ENCODE peak calls at places on chromosomes 16 and 17, in ten cellular contexts. B is tibial nerve; Z is sigmoid colon; A is body of pancreas; Q is K562; L is dorsolateral prefrontal cortex; P is ascending aorta; N is Peyer's patch; U is CD8-positive, alpha-beta T cell; E is PC-9. I is an unnamed sample.

GRCh38 chr17:14359251-14359939 is 58.5 kb downstream of the HS3ST3B1 start:
- DNase-seq in B (no peak), Z (no peak), A (peak; percentile 45), Q (no peak), L (no peak), P (no peak), N (no peak), U (peak; percentile 1), E (no peak), I (no peak)

GRCh38 chr17:27378482-27379200 is 77.6 kb upstream of the KSR1 start:
- DNase-seq in B (no peak), Z (peak; percentile 70), A (no peak), Q (no peak), L (no peak), P (no peak), N (no peak), U (no peak), E (no peak), I (no peak)

GRCh38 chr17:4594406-4595349 is 10.3 kb downstream of the SMTNL2 start:
- DNase-seq in B (no peak), Z (no peak), A (peak; percentile 23), Q (peak; percentile 64), L (no peak), P (no peak), N (peak; percentile 65), U (no peak), E (no peak), I (no peak)

GRCh38 chr16:55915116-55915827 is 40.1 kb upstream of the CES5A start:
- DNase-seq in B (no peak), Z (no peak), A (no peak), Q (no peak), L (no peak), P (no peak), N (no peak), U (no peak), E (no peak), I (no peak)

GRCh38 chr16:81261049-81261648 is 22.7 kb downstream of the BCO1 start:
- DNase-seq in B (no peak), Z (no peak), A (no peak), Q (peak; percentile 80), L (no peak), P (no peak), N (no peak), U (no peak), E (no peak), I (no peak)

GRCh38 chr17:65670667-65671371 is 109.4 kb upstream of the AXIN2 start:
- DNase-seq in B (no peak), Z (no peak), A (no peak), Q (no peak), L (no peak), P (no peak), N (no peak), U (no peak), E (no peak), I (no peak)

GRCh38 chr17:78412403-78412802 is 34.0 kb downstream of the PGS1 start:
- DNase-seq in B (no peak), Z (no peak), A (no peak), Q (peak; percentile 59), L (no peak), P (no peak), N (no peak), U (no peak), E (no peak), I (peak; percentile 60)

GRCh38 chr17:48505788-48506187 is 25.0 kb downstream of the HOXB1 start:
- DNase-seq in B (no peak), Z (no peak), A (peak; percentile 38), Q (peak; percentile 71), L (no peak), P (no peak), N (no peak), U (no peak), E (peak; percentile 99), I (no peak)

GRCh38 chr17:79803997-79804855 is 7.3 kb upstream of the CBX8 start:
- DNase-seq in B (no peak), Z (no peak), A (no peak), Q (no peak), L (no peak), P (no peak), N (peak; percentile 63), U (no peak), E (no peak), I (no peak)

GRCh38 chr17:47694818-47695663 is 1.1 kb downstream of the TBKBP1 start:
- DNase-seq in B (peak; percentile 60), Z (peak; percentile 87), A (peak; percentile 56), Q (peak; percentile 68), L (peak; percentile 66), P (no peak), N (peak; percentile 59), U (no peak), E (no peak), I (peak; percentile 75)

GRCh38 chr16:9123871-9124270 is 32.4 kb downstream of the HAPSTR1 start:
- DNase-seq in B (no peak), Z (peak; percentile 71), A (peak; percentile 81), Q (no peak), L (no peak), P (peak; percentile 25), N (peak; percentile 89), U (no peak), E (peak; percentile 90), I (peak; percentile 93)

GRCh38 chr17:21370430-21370829 is 5.7 kb upstream of the KCNJ12 start:
- DNase-seq in B (no peak), Z (no peak), A (no peak), Q (no peak), L (no peak), P (no peak), N (no peak), U (no peak), E (no peak), I (no peak)

GRCh38 chr16:67185003-67185865 is 1.5 kb upstream of the MATCAP1 start:
- DNase-seq in B (peak; percentile 90), Z (peak; percentile 96), A (peak; percentile 93), Q (peak; percentile 71), L (peak; percentile 88), P (peak; percentile 62), N (peak; percentile 93), U (peak; percentile 73), E (peak; percentile 52), I (peak; percentile 91)

GRCh38 chr17:14468858-14469257 is 168.0 kb downstream of the HS3ST3B1 start:
- DNase-seq in B (no peak), Z (no peak), A (no peak), Q (no peak), L (no peak), P (no peak), N (no peak), U (no peak), E (no peak), I (no peak)

GRCh38 chr17:57328109-57328882 is 72.0 kb downstream of the MSI2 start:
- DNase-seq in B (no peak), Z (no peak), A (no peak), Q (no peak), L (no peak), P (no peak), N (no peak), U (no peak), E (no peak), I (no peak)

GRCh38 chr16:67326472-67327309 is at the start of the genes KCTD19 and LRRC36:
- DNase-seq in B (no peak), Z (peak; percentile 74), A (peak; percentile 76), Q (peak; percentile 95), L (peak; percentile 43), P (no peak), N (peak; percentile 83), U (peak; percentile 13), E (no peak), I (peak; percentile 64)

GRCh38 chr17:45221081-45221996 is at the start of gene FMNL1:
- DNase-seq in B (no peak), Z (no peak), A (peak; percentile 59), Q (peak; percentile 71), L (no peak), P (no peak), N (peak; percentile 65), U (no peak), E (no peak), I (peak; percentile 81)

DNA sequence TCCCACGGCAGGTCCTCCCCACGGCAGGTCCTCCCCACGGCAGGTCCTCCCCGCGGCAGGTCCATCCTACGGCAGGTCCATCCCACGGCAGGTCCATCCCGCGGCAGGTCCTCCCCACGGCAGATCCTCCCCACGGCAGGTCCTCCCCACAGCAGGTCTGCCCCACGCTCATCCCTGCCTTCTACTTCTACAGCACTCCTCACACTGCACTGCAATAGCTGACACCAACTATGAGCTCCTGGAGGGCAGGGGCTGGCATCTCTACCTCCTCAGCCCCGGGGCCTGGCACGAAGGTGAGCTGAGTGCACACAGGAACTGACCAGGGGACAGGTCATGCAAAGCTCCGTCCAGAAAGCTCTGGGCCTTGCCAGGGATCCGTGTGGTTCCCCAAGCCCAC is 45.3 kb downstream of the RPH3AL start:
- DNase-seq in B (no peak), Z (no peak), A (no peak), Q (no peak), L (no peak), P (no peak), N (no peak), U (no peak), E (no peak), I (no peak)
- TF ChIP-seq CTCF in B (no peak), Z (no peak), A (no peak), Q (no peak), L (no peak), P (no peak), N (no peak), U (no peak), E (no peak), I (no peak)

DNA sequence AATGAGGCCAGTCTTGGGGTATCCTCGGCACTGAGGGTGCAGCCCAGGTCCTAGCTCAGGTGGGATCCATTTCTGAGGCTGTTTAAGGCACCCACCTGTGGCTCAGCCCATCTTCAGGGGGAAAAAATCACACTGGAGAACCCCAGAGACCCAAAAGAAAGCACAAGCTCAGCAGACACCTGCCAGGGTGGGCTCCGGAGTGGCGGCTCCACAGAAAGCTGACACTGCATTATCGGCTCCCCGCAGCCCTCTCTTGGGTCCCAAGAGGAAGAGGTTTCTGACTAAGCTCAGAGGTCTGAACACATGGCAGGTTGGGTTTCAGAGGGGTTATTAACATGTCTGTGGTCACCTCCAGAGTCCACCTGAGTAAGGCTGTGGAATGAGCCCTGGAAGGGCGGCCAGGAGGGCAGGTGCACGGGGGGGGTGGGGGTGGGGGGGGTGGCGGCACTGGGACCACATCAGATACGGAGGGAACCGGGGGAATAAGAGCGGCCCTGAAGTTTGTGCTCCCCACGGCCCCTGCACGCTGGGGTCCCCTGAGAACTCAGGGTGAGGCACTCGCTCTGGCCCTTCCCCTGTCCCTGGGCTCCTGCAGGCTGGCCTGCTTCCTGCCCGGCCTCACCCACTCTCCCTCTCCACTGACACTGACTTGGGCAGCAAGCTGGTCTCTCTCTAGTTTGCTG is 79.5 kb downstream of the TIMM22 start:
- DNase-seq in B (no peak), Z (no peak), A (no peak), Q (no peak), L (no peak), P (no peak), N (no peak), U (no peak), E (no peak), I (peak; percentile 69)
- H3K27me3 ChIP-seq in B (no peaks in the 10 kb centered on the region), Z (no peaks in the 10 kb centered on the region), A (no peaks in the 10 kb centered on the region), Q (peaks cover 64% of the 10 kb centered on the region), L (no peaks in the 10 kb centered on the region), P (no peaks in the 10 kb centered on the region), N (no peaks in the 10 kb centered on the region), U (no peaks in the 10 kb centered on the region), E (no peaks in the 10 kb centered on the region), I (no peaks in the 10 kb centered on the region)

GRCh38 chr17:40313660-40314556 is 4.9 kb downstream of the RARA start:
- DNase-seq in B (peak; percentile 3), Z (no peak), A (no peak), Q (no peak), L (no peak), P (no peak), N (peak; percentile 49), U (no peak), E (no peak), I (no peak)
- H3K27ac ChIP-seq in B (peak overlapping the region; percentile 76), Z (peak overlapping the region; percentile 76), A (peak overlapping the region; percentile 89), Q (no peak overlapping the region), L (peak overlapping the region; percentile 46), P (peak overlapping the region; percentile 82), N (no peak overlapping the region), U (no peak overlapping the region), E (no peak overlapping the region), I (peak overlapping the region; percentile 54)

GRCh38 chr16:29664133-29664912 is 1.3 kb downstream of the SPN start:
- DNase-seq in B (no peak), Z (no peak), A (peak; percentile 35), Q (peak; percentile 84), L (no peak), P (no peak), N (no peak), U (no peak), E (no peak), I (peak; percentile 91)
- TF ChIP-seq CTCF in B (no peak), Z (no peak), A (no peak), Q (peak; percentile 31), L (no peak), P (no peak), N (no peak), U (no peak), E (no peak), I (no peak)

I was measured in left lung.